ENCODE peak calls at places on chromosomes 11 and 22, in six cellular contexts. I is cardiac septum, R is SK-N-DZ, P is NCI-H748 treated with DMSO at 0.1 percent for 48 hours, G is dermis microvascular lymphatic vessel endothelial cell, J is NCI-H69. O is an unnamed sample.

GRCh38 chr11:129230006-129230405 is 37.9 kb upstream of the ARHGAP32 start:
- DNase-seq in I (no peak), R (no peak), P (no peak), G (peak), J (no peak), O (peak)

GRCh38 chr11:77470504-77470903 is 3.4 kb downstream of the PAK1 start:
- DNase-seq in I (no peak), R (no peak), P (no peak), G (no peak), J (no peak), O (no peak)

GRCh38 chr22:50271519-50271970 is 1.4 kb upstream of the MAPK11 start:
- DNase-seq in I (no peak), R (peak), P (peak), G (peak), J (peak), O (peak)

GRCh38 chr11:64059339-64060176 is 23.8 kb downstream of the FLRT1 start:
- DNase-seq in I (no peak), R (no peak), P (no peak), G (no peak), J (peak), O (no peak)

GRCh38 chr11:115473167-115473566 is 31.0 kb downstream of the CADM1 start:
- DNase-seq in I (no peak), R (no peak), P (no peak), G (no peak), J (no peak), O (no peak)

GRCh38 chr22:46085831-46086576 is 64.3 kb upstream of the PPARA start:
- DNase-seq in I (peak), R (no peak), P (no peak), G (no peak), J (no peak), O (peak)

GRCh38 chr11:65108469-65109123 is 3.1 kb upstream of the TM7SF2 start:
- DNase-seq in I (no peak), R (no peak), P (no peak), G (no peak), J (no peak), O (no peak)

GRCh38 chr11:134476435-134477021 is 64.5 kb upstream of the B3GAT1 start:
- DNase-seq in I (peak), R (no peak), P (no peak), G (no peak), J (no peak), O (peak)

GRCh38 chr11:35141538-35141937 is 2.6 kb downstream of the CD44 start:
- DNase-seq in I (peak), R (no peak), P (no peak), G (no peak), J (no peak), O (no peak)

GRCh38 chr11:33994937-33995336 is 56.6 kb upstream of the CAPRIN1 start:
- DNase-seq in I (no peak), R (no peak), P (no peak), G (no peak), J (no peak), O (no peak)

GRCh38 chr11:69704508-69705245 is 855 bp upstream of the FGF19 start:
- DNase-seq in I (no peak), R (peak), P (peak), G (peak), J (peak), O (peak)

GRCh38 chr11:64299847-64300648 is at the start of gene CATSPERZ:
- DNase-seq in I (no peak), R (no peak), P (peak), G (no peak), J (no peak), O (no peak)

GRCh38 chr11:68780829-68781228 is 29.5 kb upstream of the TESMIN start:
- DNase-seq in I (no peak), R (peak), P (no peak), G (peak), J (no peak), O (peak)

GRCh38 chr11:86606849-86607481 is 65.5 kb downstream of the ME3 start:
- DNase-seq in I (no peak), R (no peak), P (no peak), G (peak), J (no peak), O (no peak)

GRCh38 chr11:68300076-68300830 is 12.1 kb upstream of the LRP5 start:
- DNase-seq in I (no peak), R (no peak), P (no peak), G (no peak), J (no peak), O (no peak)

GRCh38 chr11:72229336-72229924 is 4.9 kb downstream of the INPPL1 start:
- DNase-seq in I (no peak), R (no peak), P (no peak), G (no peak), J (no peak), O (no peak)

GRCh38 chr11:125923012-125923579 is 18.8 kb downstream of the DDX25 start:
- DNase-seq in I (no peak), R (peak), P (peak), G (peak), J (peak), O (peak)

GRCh38 chr11:126061707-126062678 is 673 bp downstream of the CDON start:
- DNase-seq in I (no peak), R (peak), P (peak), G (peak), J (peak), O (peak)

GRCh38 chr11:47127213-47127612 is 49.5 kb downstream of the ARFGAP2 start:
- DNase-seq in I (no peak), R (no peak), P (peak), G (no peak), J (peak), O (no peak)

GRCh38 chr11:55942785-55943392 is 6.7 kb upstream of the OR5I1 start:
- DNase-seq in I (no peak), R (peak), P (peak), G (peak), J (peak), O (peak)

GRCh38 chr11:16860632-16861031 is 122.2 kb downstream of the C11orf58 start:
- DNase-seq in I (no peak), R (no peak), P (no peak), G (no peak), J (peak), O (peak)

GRCh38 chr22:28279888-28280287 is 360.8 kb upstream of the PITPNB start:
- DNase-seq in I (no peak), R (no peak), P (no peak), G (no peak), J (no peak), O (no peak)

GRCh38 chr11:10623797-10624761 is 55.6 kb upstream of the LYVE1 start:
- DNase-seq in I (no peak), R (peak), P (no peak), G (no peak), J (peak), O (peak)

GRCh38 chr11:12411806-12412727 is 34.7 kb downstream of the PARVA start:
- DNase-seq in I (no peak), R (peak), P (peak), G (peak), J (peak), O (peak)

GRCh38 chr11:2466069-2466801 is 21.4 kb downstream of the KCNQ1 start:
- DNase-seq in I (no peak), R (no peak), P (no peak), G (no peak), J (no peak), O (no peak)

GRCh38 chr11:123020968-123021367 is 39.3 kb upstream of the BSX start:
- DNase-seq in I (no peak), R (peak), P (peak), G (peak), J (peak), O (peak)

GRCh38 chr11:105229758-105230157 is 90.2 kb upstream of the CARD18 start:
- DNase-seq in I (no peak), R (no peak), P (no peak), G (no peak), J (no peak), O (no peak)

GRCh38 chr22:19779685-19780268 is 19.2 kb downstream of the TBX1 start:
- DNase-seq in I (no peak), R (no peak), P (no peak), G (no peak), J (no peak), O (no peak)

GRCh38 chr22:19750666-19751490 is 9.7 kb upstream of the TBX1 start:
- DNase-seq in I (no peak), R (no peak), P (no peak), G (no peak), J (no peak), O (no peak)

GRCh38 chr11:14446701-14447169 is 52.9 kb downstream of the COPB1 start:
- DNase-seq in I (no peak), R (no peak), P (no peak), G (peak), J (no peak), O (peak)

GRCh38 chr22:46355369-46355995 is 20.0 kb downstream of the TRMU start:
- DNase-seq in I (no peak), R (peak), P (no peak), G (peak), J (peak), O (peak)

GRCh38 chr22:50276143-50276542 is 6.0 kb upstream of the MAPK11 start:
- DNase-seq in I (peak), R (peak), P (no peak), G (peak), J (peak), O (peak)

GRCh38 chr11:9808943-9809342 is 145.1 kb downstream of the SWAP70 start:
- DNase-seq in I (no peak), R (no peak), P (no peak), G (no peak), J (no peak), O (peak)

GRCh38 chr11:47991266-47991830 is 11.0 kb downstream of the PTPRJ start:
- DNase-seq in I (peak), R (no peak), P (no peak), G (peak), J (peak), O (no peak)

GRCh38 chr11:134069426-134069921 is 602 bp downstream of the JAM3 start:
- DNase-seq in I (no peak), R (no peak), P (peak), G (peak), J (peak), O (peak)

GRCh38 chr22:49767355-49768062 is 60.2 kb downstream of the BRD1 start:
- DNase-seq in I (peak), R (peak), P (peak), G (peak), J (peak), O (peak)

GRCh38 chr11:45852018-45852711 is 4.9 kb downstream of the CRY2 start:
- DNase-seq in I (no peak), R (no peak), P (no peak), G (no peak), J (no peak), O (no peak)

GRCh38 chr22:26646158-26646557 is 11.2 kb upstream of the MIAT start:
- DNase-seq in I (no peak), R (no peak), P (peak), G (no peak), J (peak), O (no peak)